ENCODE peak calls at places on chromosomes 2 and 18, in eight cellular contexts. N is uterus, D is transverse colon, H is body of pancreas, X is testis, V is adrenal gland, K is Peyer's patch, B is IMR-90. Y is an unnamed sample.

GRCh38 chr2:1656326-1656960 is 87.9 kb downstream of the PXDN start:
- DNase-seq in B (no peak), N (no peak), D (peak; percentile 8), V (no peak), K (no peak), X (no peak), H (no peak), Y (no peak)

GRCh38 chr2:84697895-84698294 is 181.6 kb downstream of the DNAH6 start:
- DNase-seq in H (no peak), N (no peak), X (no peak), B (no peak), K (no peak), D (no peak), V (no peak), Y (no peak)

GRCh38 chr2:16718551-16719404 is 53.1 kb upstream of the CYRIA start:
- DNase-seq in K (no peak), X (no peak), V (no peak), B (no peak), H (no peak), D (no peak), N (no peak), Y (peak; percentile 50)

GRCh38 chr18:62198259-62198658 is 11.2 kb downstream of the RELCH start:
- DNase-seq in B (no peak), X (no peak), H (no peak), N (no peak), D (no peak), V (no peak), K (no peak), Y (no peak)

GRCh38 chr2:179612108-179612507 is 249.3 kb downstream of the ZNF385B start:
- DNase-seq in H (no peak), N (no peak), B (peak; percentile 75), V (peak; percentile 29), D (no peak), X (no peak), K (no peak), Y (no peak)

GRCh38 chr2:81276595-81276994 is 972.0 kb upstream of the LRRTM1 start:
- DNase-seq in K (no peak), V (no peak), N (no peak), H (no peak), B (no peak), D (no peak), X (no peak), Y (no peak)

GRCh38 chr18:12540751-12541150 is 117.2 kb downstream of the SPIRE1 start:
- DNase-seq in V (no peak), N (no peak), D (no peak), X (no peak), B (no peak), H (no peak), K (no peak), Y (no peak)

GRCh38 chr2:70141754-70142589 is 48.8 kb downstream of the C2orf42 start:
- DNase-seq in V (peak; percentile 75), N (no peak), X (no peak), H (peak; percentile 79), D (no peak), B (peak; percentile 38), K (no peak), Y (no peak)

GRCh38 chr2:144256996-144257707 is 262.8 kb downstream of the ZEB2 start:
- DNase-seq in N (no peak), X (no peak), V (no peak), D (no peak), K (no peak), B (peak; percentile 34), H (no peak), Y (no peak)

GRCh38 chr2:27408601-27409320 is 630 bp downstream of the PPM1G start:
- DNase-seq in K (no peak), D (peak; percentile 27), X (peak; percentile 34), B (no peak), N (no peak), V (peak; percentile 25), H (no peak), Y (no peak)

GRCh38 chr2:239467956-239468490 is 67.2 kb upstream of the HDAC4 start:
- DNase-seq in B (no peak), N (no peak), H (no peak), D (no peak), X (no peak), V (no peak), K (no peak), Y (peak; percentile 7)

GRCh38 chr2:177291701-177292100 is 27.2 kb upstream of the NFE2L2 start:
- DNase-seq in H (no peak), X (no peak), K (no peak), B (no peak), V (no peak), D (no peak), N (no peak), Y (no peak)

GRCh38 chr2:72887836-72888437 is 729 bp downstream of the SPR start:
- DNase-seq in N (peak; percentile 89), H (peak; percentile 93), D (peak; percentile 93), V (peak; percentile 91), K (peak; percentile 62), X (peak; percentile 93), B (peak; percentile 84), Y (peak; percentile 92)

GRCh38 chr2:224690868-224691267 is 25.3 kb downstream of the CCDC195 start:
- DNase-seq in K (no peak), V (no peak), D (no peak), B (no peak), H (no peak), N (no peak), X (no peak), Y (no peak)

GRCh38 chr2:200306719-200306968 is 151 bp downstream of the SPATS2L start:
- DNase-seq in X (no peak), N (no peak), K (no peak), V (no peak), B (no peak), H (no peak), D (no peak), Y (no peak)
- TF ChIP-seq POLR2A in X (no peak), N (no peak), K (no peak), V (peak; percentile 31), B (no peak), H (no peak), D (peak; percentile 3), Y (peak; percentile 5)

DNA sequence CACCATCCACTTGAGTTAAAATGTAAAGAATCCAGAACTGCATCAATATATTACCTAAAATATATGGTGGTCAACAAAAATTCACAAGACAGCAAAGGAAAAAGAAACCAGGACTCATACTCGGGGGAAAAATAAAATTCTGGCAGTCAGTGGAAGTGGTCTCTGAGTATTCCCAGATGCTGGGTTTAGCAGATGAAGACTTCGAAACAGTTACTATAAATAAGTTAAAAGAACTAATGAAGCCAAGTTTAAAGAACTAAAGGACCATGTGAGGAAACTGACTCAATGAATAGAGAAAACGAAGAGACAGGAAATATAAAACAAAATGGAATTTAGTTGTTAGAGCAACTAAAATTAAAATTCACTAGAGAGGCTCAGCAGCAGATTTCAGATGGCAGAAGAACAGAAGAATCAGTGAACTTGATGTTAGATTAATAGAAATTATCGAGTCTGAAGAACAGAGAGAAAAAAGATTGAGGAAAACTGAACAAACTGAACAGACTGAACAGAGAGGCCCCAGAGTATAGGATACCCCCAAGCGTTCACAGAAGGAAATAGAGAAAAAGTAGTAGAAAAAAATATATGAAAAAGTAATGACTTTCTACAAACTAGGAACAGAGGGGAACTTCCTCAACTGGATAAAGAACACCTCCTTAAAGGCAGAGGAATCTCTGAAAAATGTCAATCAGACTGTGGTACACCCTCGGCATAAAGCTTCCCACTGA is 27.9 kb downstream of the MGAT4A start:
- DNase-seq in B (no peak), N (no peak), H (no peak), X (no peak), V (no peak), D (no peak), K (no peak), Y (no peak)
- TF ChIP-seq CTCF in B (no peak), N (no peak), H (no peak), X (no peak), V (no peak), D (no peak), K (no peak), Y (no peak)

DNA sequence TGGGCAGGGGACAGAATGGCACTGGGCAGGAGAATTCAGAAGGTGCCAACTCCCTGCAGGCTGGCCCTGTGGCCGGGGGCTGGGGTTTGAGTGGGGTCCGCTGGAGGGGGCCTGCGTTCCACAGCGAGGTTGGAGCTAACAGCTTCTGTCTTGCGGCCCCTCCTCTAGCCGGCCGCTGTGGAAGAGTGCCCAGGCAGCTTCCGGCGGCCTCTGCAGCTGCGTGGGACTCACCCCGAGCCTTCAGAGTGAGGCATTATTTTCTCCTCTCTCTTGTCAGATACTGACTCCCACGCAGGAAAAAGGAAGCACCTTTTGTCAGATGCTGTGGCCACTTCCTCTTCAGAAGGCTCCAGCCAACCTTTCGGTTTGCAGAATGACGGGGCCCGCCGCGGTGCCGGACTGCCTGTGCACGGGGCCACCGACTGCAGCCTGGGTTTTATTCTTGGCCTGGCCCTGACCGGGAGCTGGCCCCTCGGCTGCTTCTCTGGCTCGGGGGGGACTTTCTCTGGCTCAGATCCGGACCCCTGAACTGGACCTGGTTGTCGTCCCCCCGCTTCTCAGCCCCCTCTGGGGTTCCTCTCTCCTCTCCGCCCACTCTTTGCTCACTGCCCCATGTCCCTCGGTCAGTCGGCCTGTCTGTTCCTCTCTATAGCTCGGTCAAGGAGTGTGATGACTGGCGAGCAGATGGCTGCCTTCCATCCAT is 40.1 kb downstream of the ARHGAP25 start:
- DNase-seq in V (peak; percentile 70), K (peak; percentile 92), H (peak; percentile 33), D (peak; percentile 80), B (peak; percentile 23), N (peak; percentile 66), X (peak; percentile 68), Y (peak; percentile 74)
- TF ChIP-seq POLR2A in V (peak; percentile 35), K (peak; percentile 50), H (no peak), D (peak; percentile 58), B (no peak), N (peak; percentile 18), X (no peak), Y (no peak)

GRCh38 chr2:219997341-219997851 is 370.0 kb downstream of the SLC4A3 start:
- DNase-seq in K (no peak), X (peak; percentile 88), D (no peak), H (peak; percentile 25), V (peak; percentile 76), B (peak; percentile 29), N (peak; percentile 49), Y (peak; percentile 25)

GRCh38 chr2:219998099-219998498 is 370.7 kb downstream of the SLC4A3 start:
- DNase-seq in V (no peak), K (no peak), D (no peak), N (no peak), X (no peak), H (no peak), B (no peak), Y (no peak)

GRCh38 chr2:220000080-220000479 is 372.6 kb downstream of the SLC4A3 start:
- DNase-seq in B (peak; percentile 23), H (no peak), K (no peak), V (no peak), N (no peak), X (peak; percentile 50), D (no peak), Y (no peak)

GRCh38 chr2:220000586-220000985 is 373.2 kb downstream of the SLC4A3 start:
- DNase-seq in K (no peak), N (no peak), V (no peak), D (no peak), H (no peak), X (no peak), B (no peak), Y (no peak)

DNA sequence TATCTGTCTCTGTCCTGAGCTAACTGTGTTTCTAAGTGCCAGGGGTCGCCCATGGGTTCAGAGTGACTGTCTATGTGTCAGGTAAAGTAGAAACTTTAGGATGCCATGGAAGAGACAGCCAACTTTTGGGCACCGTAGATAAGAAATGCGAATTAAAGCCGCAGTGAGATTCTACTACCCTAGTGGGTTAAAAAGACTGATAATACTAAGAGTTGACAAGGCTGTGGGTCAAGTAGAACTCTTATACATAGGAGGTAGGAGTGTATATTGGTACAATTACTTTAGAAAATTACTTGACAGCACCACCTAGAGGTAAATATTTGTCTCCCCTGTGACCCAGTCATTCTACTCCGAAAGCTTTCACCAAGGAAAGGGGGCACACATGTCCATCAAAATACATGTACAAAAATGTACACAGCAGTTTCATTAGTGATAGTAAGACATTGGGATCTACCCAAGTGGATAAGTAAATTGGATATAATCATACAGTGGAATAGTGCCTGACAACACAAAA is 371.3 kb downstream of the SLC4A3 start:
- DNase-seq in K (no peak), B (no peak), H (no peak), X (no peak), V (no peak), D (no peak), N (no peak), Y (no peak)
- TF ChIP-seq CTCF in K (no peak), B (no peak), H (no peak), X (peak; percentile 10), V (no peak), D (no peak), N (no peak), Y (no peak)

Y was measured in heart left ventricle.